ENCODE peak calls at places on chromosomes 1 and 21, in six cellular contexts. K is HEK293T, T is lower lobe of right lung, Z is nucleus accumbens, Y is kidney epithelial cell, B is myocyte. Q is an unnamed sample.

GRCh38 chr1:208203127-208203847 is 40.9 kb downstream of the PLXNA2 start:
- DNase-seq in K (no peak), T (peak), Z (peak), Y (no peak), B (peak), Q (peak)

GRCh38 chr1:238951809-238952208 is 434.6 kb upstream of the CHRM3 start:
- DNase-seq in K (peak), T (no peak), Z (no peak), Y (peak), B (peak), Q (peak)

GRCh38 chr1:186574951-186575747 is 105.1 kb downstream of the PTGS2 start:
- DNase-seq in K (no peak), T (no peak), Z (no peak), Y (no peak), B (no peak), Q (no peak)

GRCh38 chr1:86508583-86508969 is 38.3 kb upstream of the CLCA4 start:
- DNase-seq in K (no peak), T (no peak), Z (no peak), Y (no peak), B (no peak), Q (no peak)

GRCh38 chr1:43271186-43272118 is 1.7 kb downstream of the TMEM125 start:
- DNase-seq in K (no peak), T (no peak), Z (no peak), Y (no peak), B (no peak), Q (no peak)

GRCh38 chr1:2786329-2787162 is 14.9 kb downstream of the TTC34 start:
- DNase-seq in K (peak), T (peak), Z (peak), Y (no peak), B (no peak), Q (no peak)

GRCh38 chr1:32100359-32100758 is 7.5 kb upstream of the KPNA6 start:
- DNase-seq in K (no peak), T (no peak), Z (no peak), Y (no peak), B (no peak), Q (no peak)

GRCh38 chr1:154325583-154326545 is 539 bp downstream of the ATP8B2 start:
- DNase-seq in K (peak), T (peak), Z (peak), Y (peak), B (peak), Q (peak)

GRCh38 chr1:182731852-182732575 is 47.6 kb upstream of the RGS8 start:
- DNase-seq in K (no peak), T (no peak), Z (no peak), Y (no peak), B (no peak), Q (peak)

GRCh38 chr1:110136911-110137310 is 13.4 kb upstream of the SLC6A17 start:
- DNase-seq in K (no peak), T (no peak), Z (peak), Y (no peak), B (peak), Q (peak)

GRCh38 chr21:44898851-44899767 is 21.6 kb downstream of the ITGB2 start:
- DNase-seq in K (no peak), T (peak), Z (no peak), Y (no peak), B (no peak), Q (no peak)

GRCh38 chr1:200874694-200875093 is 1.9 kb downstream of the GPR25 start:
- DNase-seq in K (no peak), T (no peak), Z (no peak), Y (no peak), B (no peak), Q (no peak)

GRCh38 chr1:47432071-47433036 is 5.5 kb upstream of the FOXD2 start:
- DNase-seq in K (peak), T (peak), Z (peak), Y (no peak), B (peak), Q (peak)

GRCh38 chr1:178465011-178465410 is 31.8 kb downstream of the CLEC20A start:
- DNase-seq in K (no peak), T (no peak), Z (no peak), Y (no peak), B (no peak), Q (no peak)

Q was measured in T47D.